ENCODE peak calls at places on chromosomes 16 and 17, in eight cellular contexts. One of them, this sample, is unnamed.

GRCh38 chr17:57972151-57972550 is 15.9 kb downstream of the VEZF1 start:
- DNase-seq in H1: no peak
- DNase-seq in uterus: no peak
- DNase-seq in lung: no peak
- DNase-seq in mesendoderm: no peak
- DNase-seq in neural progenitor cell: no peak
- DNase-seq in cardiac muscle cell: no peak
- DNase-seq in caudate nucleus: no peak
- DNase-seq in this sample: no peak

GRCh38 chr17:67488161-67488560 is 111.1 kb downstream of the PITPNC1 start:
- DNase-seq in mesendoderm: no peak
- DNase-seq in uterus: no peak
- DNase-seq in neural progenitor cell: no peak
- DNase-seq in lung: no peak
- DNase-seq in cardiac muscle cell: peak
- DNase-seq in caudate nucleus: no peak
- DNase-seq in H1: no peak
- DNase-seq in this sample: no peak

GRCh38 chr17:48459070-48459469 is 29.1 kb upstream of the SKAP1 start:
- DNase-seq in mesendoderm: no peak
- DNase-seq in cardiac muscle cell: no peak
- DNase-seq in neural progenitor cell: no peak
- DNase-seq in uterus: no peak
- DNase-seq in H1: no peak
- DNase-seq in caudate nucleus: no peak
- DNase-seq in lung: no peak
- DNase-seq in this sample: no peak

GRCh38 chr17:20262116-20262977 is 205.0 kb downstream of the LGALS9B start:
- DNase-seq in neural progenitor cell: no peak
- DNase-seq in uterus: no peak
- DNase-seq in cardiac muscle cell: no peak
- DNase-seq in lung: no peak
- DNase-seq in caudate nucleus: no peak
- DNase-seq in H1: no peak
- DNase-seq in mesendoderm: no peak
- DNase-seq in this sample: no peak

GRCh38 chr17:56756536-56756935 is 77.2 kb downstream of the C17orf67 start:
- DNase-seq in neural progenitor cell: no peak
- DNase-seq in cardiac muscle cell: peak
- DNase-seq in caudate nucleus: no peak
- DNase-seq in lung: no peak
- DNase-seq in mesendoderm: no peak
- DNase-seq in H1: no peak
- DNase-seq in uterus: no peak
- DNase-seq in this sample: no peak

GRCh38 chr17:49327835-49328784 is 33.9 kb downstream of the ZNF652 start:
- DNase-seq in mesendoderm: no peak
- DNase-seq in caudate nucleus: no peak
- DNase-seq in cardiac muscle cell: no peak
- DNase-seq in H1: no peak
- DNase-seq in neural progenitor cell: no peak
- DNase-seq in uterus: no peak
- DNase-seq in lung: no peak
- DNase-seq in this sample: no peak

GRCh38 chr17:47197821-47198220 is 8.7 kb upstream of the CDC27 start:
- DNase-seq in neural progenitor cell: no peak
- DNase-seq in uterus: no peak
- DNase-seq in H1: no peak
- DNase-seq in lung: no peak
- DNase-seq in mesendoderm: peak
- DNase-seq in caudate nucleus: no peak
- DNase-seq in cardiac muscle cell: no peak
- DNase-seq in this sample: no peak

GRCh38 chr16:50599494-50599893 is 51.3 kb downstream of the NKD1 start:
- DNase-seq in neural progenitor cell: no peak
- DNase-seq in H1: no peak
- DNase-seq in mesendoderm: no peak
- DNase-seq in lung: no peak
- DNase-seq in cardiac muscle cell: no peak
- DNase-seq in uterus: no peak
- DNase-seq in caudate nucleus: no peak
- DNase-seq in this sample: no peak

GRCh38 chr16:50099957-50100648 is 34.3 kb downstream of the HEATR3 start:
- DNase-seq in caudate nucleus: no peak
- DNase-seq in lung: no peak
- DNase-seq in uterus: no peak
- DNase-seq in neural progenitor cell: no peak
- DNase-seq in H1: no peak
- DNase-seq in mesendoderm: no peak
- DNase-seq in cardiac muscle cell: no peak
- DNase-seq in this sample: no peak

GRCh38 chr17:57705921-57706695 is 39.0 kb downstream of the CCDC182 start:
- DNase-seq in mesendoderm: no peak
- DNase-seq in lung: peak
- DNase-seq in uterus: no peak
- DNase-seq in caudate nucleus: no peak
- DNase-seq in cardiac muscle cell: no peak
- DNase-seq in H1: peak
- DNase-seq in neural progenitor cell: no peak
- DNase-seq in this sample: no peak

GRCh38 chr16:66326995-66327513 is 39.4 kb upstream of the CDH5 start:
- DNase-seq in mesendoderm: peak
- DNase-seq in uterus: no peak
- DNase-seq in H1: no peak
- DNase-seq in lung: no peak
- DNase-seq in caudate nucleus: no peak
- DNase-seq in cardiac muscle cell: no peak
- DNase-seq in neural progenitor cell: no peak
- DNase-seq in this sample: no peak

GRCh38 chr16:72409428-72409827 is 237.5 kb upstream of the PMFBP1 start:
- DNase-seq in uterus: no peak
- DNase-seq in cardiac muscle cell: no peak
- DNase-seq in lung: no peak
- DNase-seq in mesendoderm: peak
- DNase-seq in H1: no peak
- DNase-seq in neural progenitor cell: no peak
- DNase-seq in caudate nucleus: no peak
- DNase-seq in this sample: no peak

GRCh38 chr16:9913604-9914330 is 268.5 kb downstream of the GRIN2A start:
- DNase-seq in mesendoderm: no peak
- DNase-seq in lung: no peak
- DNase-seq in caudate nucleus: no peak
- DNase-seq in cardiac muscle cell: no peak
- DNase-seq in neural progenitor cell: no peak
- DNase-seq in H1: no peak
- DNase-seq in uterus: no peak
- DNase-seq in this sample: no peak

GRCh38 chr16:396605-397004 is 394 bp upstream of the NME4 start:
- DNase-seq in mesendoderm: peak
- DNase-seq in neural progenitor cell: peak
- DNase-seq in uterus: no peak
- DNase-seq in lung: no peak
- DNase-seq in H1: peak
- DNase-seq in cardiac muscle cell: peak
- DNase-seq in caudate nucleus: no peak
- DNase-seq in this sample: no peak

GRCh38 chr16:11792404-11793260 is 4.4 kb downstream of the ZC3H7A start:
- DNase-seq in H1: no peak
- DNase-seq in uterus: no peak
- DNase-seq in neural progenitor cell: no peak
- DNase-seq in lung: peak
- DNase-seq in cardiac muscle cell: no peak
- DNase-seq in caudate nucleus: no peak
- DNase-seq in mesendoderm: no peak
- DNase-seq in this sample: no peak

GRCh38 chr17:77681820-77682219 is 276.7 kb upstream of the TNRC6C start:
- DNase-seq in neural progenitor cell: no peak
- DNase-seq in lung: no peak
- DNase-seq in cardiac muscle cell: peak
- DNase-seq in caudate nucleus: no peak
- DNase-seq in mesendoderm: no peak
- DNase-seq in H1: no peak
- DNase-seq in uterus: peak
- DNase-seq in this sample: no peak

GRCh38 chr17:76720941-76721340 is 5.5 kb downstream of the JMJD6 start:
- DNase-seq in neural progenitor cell: no peak
- DNase-seq in caudate nucleus: no peak
- DNase-seq in H1: no peak
- DNase-seq in mesendoderm: no peak
- DNase-seq in uterus: peak
- DNase-seq in lung: no peak
- DNase-seq in cardiac muscle cell: no peak
- DNase-seq in this sample: no peak

GRCh38 chr16:12573300-12573699 is 230.4 kb downstream of the CPPED1 start:
- DNase-seq in cardiac muscle cell: no peak
- DNase-seq in uterus: no peak
- DNase-seq in mesendoderm: no peak
- DNase-seq in caudate nucleus: no peak
- DNase-seq in lung: no peak
- DNase-seq in H1: no peak
- DNase-seq in neural progenitor cell: no peak
- DNase-seq in this sample: no peak

GRCh38 chr17:7839890-7840260 is 5.9 kb downstream of the KDM6B start:
- DNase-seq in H1: no peak
- DNase-seq in lung: no peak
- DNase-seq in mesendoderm: no peak
- DNase-seq in caudate nucleus: no peak
- DNase-seq in neural progenitor cell: peak
- DNase-seq in cardiac muscle cell: peak
- DNase-seq in uterus: no peak
- DNase-seq in this sample: peak

GRCh38 chr17:7839199-7839889 is 5.3 kb downstream of the KDM6B start:
- DNase-seq in caudate nucleus: no peak
- DNase-seq in mesendoderm: no peak
- DNase-seq in uterus: no peak
- DNase-seq in H1: no peak
- DNase-seq in cardiac muscle cell: no peak
- DNase-seq in lung: peak
- DNase-seq in neural progenitor cell: no peak
- DNase-seq in this sample: no peak

GRCh38 chr17:7841309-7841621 is 7.2 kb downstream of the KDM6B start:
- DNase-seq in mesendoderm: no peak
- DNase-seq in lung: no peak
- DNase-seq in caudate nucleus: no peak
- DNase-seq in H1: no peak
- DNase-seq in neural progenitor cell: no peak
- DNase-seq in uterus: no peak
- DNase-seq in cardiac muscle cell: no peak
- DNase-seq in this sample: no peak

GRCh38 chr17:7840875-7841274 is 6.9 kb downstream of the KDM6B start:
- DNase-seq in neural progenitor cell: no peak
- DNase-seq in H1: no peak
- DNase-seq in uterus: no peak
- DNase-seq in caudate nucleus: no peak
- DNase-seq in mesendoderm: no peak
- DNase-seq in lung: no peak
- DNase-seq in cardiac muscle cell: no peak
- DNase-seq in this sample: no peak

GRCh38 chr17:7840441-7840840 is 6.4 kb downstream of the KDM6B start:
- DNase-seq in lung: no peak
- DNase-seq in cardiac muscle cell: no peak
- DNase-seq in neural progenitor cell: peak
- DNase-seq in H1: no peak
- DNase-seq in caudate nucleus: no peak
- DNase-seq in uterus: no peak
- DNase-seq in mesendoderm: no peak
- DNase-seq in this sample: no peak
- H3K27ac ChIP-seq in lung: no peak
- H3K27ac ChIP-seq in cardiac muscle cell: peak
- H3K27ac ChIP-seq in neural progenitor cell: no peak
- H3K27ac ChIP-seq in H1: no peak
- H3K27ac ChIP-seq in caudate nucleus: no peak
- H3K27ac ChIP-seq in uterus: peak
- H3K27ac ChIP-seq in mesendoderm: no peak
- H3K27ac ChIP-seq in this sample: peak

DNA sequence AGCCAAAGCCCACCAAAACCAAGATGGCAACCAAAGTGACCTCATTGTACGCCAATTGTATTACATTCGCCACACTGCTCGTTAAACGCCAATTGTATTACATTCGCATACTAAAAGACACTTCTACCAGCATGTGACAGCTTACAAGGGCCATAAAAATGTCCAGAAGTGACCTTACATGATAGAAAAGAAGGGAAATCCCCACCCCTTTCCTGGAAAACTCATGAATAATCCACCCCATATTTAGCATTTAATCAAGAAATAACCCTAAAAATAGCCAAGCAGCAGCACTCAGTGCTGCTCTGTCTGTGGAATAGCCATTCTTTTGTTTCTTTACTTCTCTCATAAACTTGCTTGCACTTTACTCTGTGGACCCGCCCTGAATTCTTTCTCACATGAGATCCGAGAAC is 25.7 kb downstream of the PSMD7 start:
- DNase-seq in neural progenitor cell: no peak
- DNase-seq in cardiac muscle cell: no peak
- DNase-seq in lung: no peak
- DNase-seq in caudate nucleus: no peak
- DNase-seq in mesendoderm: no peak
- DNase-seq in H1: no peak
- DNase-seq in uterus: no peak
- DNase-seq in this sample: no peak
- H3K27ac ChIP-seq in neural progenitor cell: no peak
- H3K27ac ChIP-seq in cardiac muscle cell: no peak
- H3K27ac ChIP-seq in lung: peak
- H3K27ac ChIP-seq in caudate nucleus: no peak
- H3K27ac ChIP-seq in mesendoderm: no peak
- H3K27ac ChIP-seq in H1: no peak
- H3K27ac ChIP-seq in uterus: no peak
- H3K27ac ChIP-seq in this sample: no peak

DNA sequence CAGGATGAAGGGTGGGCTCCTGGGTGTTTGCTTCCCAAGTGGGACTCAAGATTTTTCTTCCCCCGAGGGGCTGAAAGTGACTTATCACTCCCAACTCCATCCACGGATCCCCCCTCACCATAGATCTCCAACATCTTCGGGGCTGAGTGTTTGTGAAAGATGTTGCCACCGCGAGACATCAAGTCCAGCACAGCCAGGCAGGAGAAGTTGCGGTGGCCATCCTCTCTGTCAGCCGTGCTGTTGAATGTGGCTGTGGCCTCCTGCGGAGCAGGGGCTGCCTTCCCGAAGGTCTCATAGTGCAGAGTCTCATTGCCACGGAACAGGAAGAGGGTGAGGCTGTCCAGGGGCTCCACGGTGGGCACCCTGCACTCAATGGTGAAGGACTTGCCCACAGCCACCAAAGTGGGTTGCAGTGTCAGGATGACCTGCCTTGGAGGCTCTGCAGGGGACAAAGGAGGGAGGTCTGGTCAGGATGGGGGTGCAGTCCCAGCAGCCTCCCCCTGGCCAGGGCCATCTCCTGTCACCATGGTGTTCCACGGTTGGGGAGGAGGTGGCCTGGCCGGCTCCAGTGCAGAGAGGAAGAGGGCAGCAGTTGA is 5.5 kb downstream of the PRR29 start:
- DNase-seq in mesendoderm: no peak
- DNase-seq in uterus: peak
- DNase-seq in H1: peak
- DNase-seq in caudate nucleus: no peak
- DNase-seq in cardiac muscle cell: no peak
- DNase-seq in neural progenitor cell: peak
- DNase-seq in lung: no peak
- DNase-seq in this sample: no peak
- H3K27ac ChIP-seq in mesendoderm: no peak
- H3K27ac ChIP-seq in uterus: no peak
- H3K27ac ChIP-seq in H1: no peak
- H3K27ac ChIP-seq in caudate nucleus: no peak
- H3K27ac ChIP-seq in cardiac muscle cell: no peak
- H3K27ac ChIP-seq in neural progenitor cell: no peak
- H3K27ac ChIP-seq in lung: no peak
- H3K27ac ChIP-seq in this sample: no peak

GRCh38 chr16:87060026-87060986 is 256.9 kb downstream of the C16orf95 start:
- DNase-seq in uterus: no peak
- DNase-seq in neural progenitor cell: peak
- DNase-seq in cardiac muscle cell: peak
- DNase-seq in H1: no peak
- DNase-seq in caudate nucleus: no peak
- DNase-seq in mesendoderm: peak
- DNase-seq in lung: no peak
- DNase-seq in this sample: no peak
- H3K27ac ChIP-seq in uterus: no peak
- H3K27ac ChIP-seq in neural progenitor cell: no peak
- H3K27ac ChIP-seq in cardiac muscle cell: no peak
- H3K27ac ChIP-seq in H1: no peak
- H3K27ac ChIP-seq in caudate nucleus: peak
- H3K27ac ChIP-seq in mesendoderm: no peak
- H3K27ac ChIP-seq in lung: no peak
- H3K27ac ChIP-seq in this sample: no peak